ENCODE peak calls at places on chromosome 1, in ten cellular contexts. W is head of caudate nucleus, H is thyroid gland, G is HT-29, D is GM23248, R is H54, A is stomach, P is T1000, M is foreskin fibroblast, B is EH. U is an unnamed sample.

GRCh38 chr1:21050031-21050430 is 126.7 kb downstream of the EIF4G3 start:
- DNase-seq in B (peak), M (peak), P (no peak), H (no peak), W (no peak), A (no peak), G (no peak), D (peak), R (no peak), U (no peak)

GRCh38 chr1:219304227-219305226 is 130.8 kb downstream of the LYPLAL1 start:
- DNase-seq in D (peak), M (peak), G (peak), P (peak), R (peak), A (no peak), B (peak), H (no peak), W (no peak), U (no peak)

GRCh38 chr1:43978551-43979260 is at the start of gene B4GALT2:
- DNase-seq in B (peak), P (no peak), D (peak), W (peak), H (peak), R (peak), M (peak), A (peak), G (peak), U (no peak)

GRCh38 chr1:82775402-82776000 is 974.8 kb downstream of the ADGRL2 start:
- DNase-seq in M (peak), H (peak), R (peak), P (peak), A (no peak), W (peak), B (peak), D (peak), G (peak), U (no peak)

GRCh38 chr1:109208431-109208830 is 5.3 kb upstream of the SARS1 start:
- DNase-seq in A (no peak), W (no peak), M (no peak), G (no peak), R (no peak), B (no peak), D (no peak), H (no peak), P (peak), U (no peak)

GRCh38 chr1:37323486-37324377 is 150.6 kb upstream of the ZC3H12A start:
- DNase-seq in P (no peak), W (peak), B (peak), H (no peak), G (peak), R (peak), D (no peak), M (peak), A (no peak), U (no peak)

GRCh38 chr1:53549781-53550180 is 90.6 kb downstream of the DMRTB1 start:
- DNase-seq in A (no peak), P (no peak), G (no peak), H (no peak), W (no peak), M (no peak), D (no peak), B (no peak), R (no peak), U (no peak)

GRCh38 chr1:208083016-208083714 is 161.0 kb downstream of the PLXNA2 start:
- DNase-seq in H (no peak), W (no peak), P (no peak), M (no peak), D (no peak), R (no peak), A (no peak), B (no peak), G (no peak), U (no peak)

GRCh38 chr1:240491156-240491555 is 120.8 kb downstream of the GREM2 start:
- DNase-seq in A (no peak), R (peak), B (peak), W (no peak), H (no peak), M (peak), P (peak), G (no peak), D (no peak), U (no peak)

GRCh38 chr1:183023146-183023600 is at the start of gene LAMC1:
- DNase-seq in A (peak), D (peak), R (peak), H (peak), P (peak), B (peak), M (peak), G (peak), W (peak), U (no peak)

GRCh38 chr1:24707659-24708058 is 37.6 kb upstream of the CLIC4 start:
- DNase-seq in M (peak), B (peak), A (no peak), R (no peak), W (no peak), D (peak), G (no peak), H (no peak), P (no peak), U (no peak)

GRCh38 chr1:71783096-71783495 is 499.2 kb downstream of the NEGR1 start:
- DNase-seq in B (no peak), P (no peak), A (no peak), W (no peak), H (no peak), M (no peak), G (no peak), R (no peak), D (no peak), U (no peak)

GRCh38 chr1:57192256-57192655 is 226.4 kb upstream of the C8B start:
- DNase-seq in G (no peak), B (no peak), P (no peak), R (no peak), D (no peak), A (no peak), W (no peak), H (no peak), M (no peak), U (no peak)

GRCh38 chr1:59846895-59847282 is 32.1 kb downstream of the HOOK1 start:
- DNase-seq in D (no peak), R (no peak), H (no peak), P (no peak), A (no peak), M (no peak), G (no peak), W (no peak), B (no peak), U (no peak)

GRCh38 chr1:105730701-105731100 is 1325.8 kb upstream of the PRMT6 start:
- DNase-seq in H (no peak), P (no peak), G (no peak), W (peak), B (no peak), A (no peak), D (no peak), M (peak), R (no peak), U (no peak)

GRCh38 chr1:175969236-175969635 is 225.8 kb upstream of the TNR start:
- DNase-seq in W (no peak), D (peak), H (no peak), R (no peak), B (no peak), G (no peak), P (no peak), A (no peak), M (no peak), U (no peak)

GRCh38 chr1:99465176-99465900 is 180.6 kb upstream of the PALMD start:
- DNase-seq in B (peak), M (peak), W (no peak), R (no peak), A (no peak), P (peak), D (peak), G (no peak), H (no peak), U (no peak)

GRCh38 chr1:155929057-155929456 is 5.2 kb downstream of the KHDC4 start:
- DNase-seq in B (no peak), G (no peak), W (no peak), H (no peak), P (no peak), D (no peak), A (no peak), R (no peak), M (no peak), U (no peak)

GRCh38 chr1:208054485-208054884 is 143.6 kb upstream of the CD34 start:
- DNase-seq in G (no peak), M (peak), W (no peak), R (no peak), B (peak), D (peak), P (no peak), A (no peak), H (no peak), U (no peak)

GRCh38 chr1:181113061-181113695 is 24.7 kb downstream of the IER5 start:
- DNase-seq in B (peak), W (no peak), M (peak), D (peak), P (peak), R (peak), H (no peak), G (peak), A (no peak), U (no peak)

U was measured in activated CD8-positive, alpha-beta memory T cell treated with anti-CD3 and anti-CD28 coated beads for 1 hour.